ENCODE peak calls at places on chromosomes 16 and 17, in four cellular contexts. G is cardiac muscle cell, Q is midbrain, N is Caco-2. U is an unnamed sample.

GRCh38 chr16:59044616-59045015 is 310.5 kb upstream of the GOT2 start:
- DNase-seq in G (no peak), Q (no peak), N (no peak), U (no peak)

GRCh38 chr17:16987001-16987829 is 15.3 kb upstream of the TNFRSF13B start:
- DNase-seq in G (no peak), Q (no peak), N (no peak), U (no peak)

GRCh38 chr17:28029033-28029432 is 13.4 kb upstream of the NLK start:
- DNase-seq in G (no peak), N (no peak), Q (no peak), U (no peak)

GRCh38 chr17:74211141-74211928 is 2.0 kb upstream of the TTYH2 start:
- DNase-seq in Q (no peak), G (peak), N (peak), U (no peak)

GRCh38 chr17:1515640-1516402 is 591 bp downstream of the INPP5K start:
- DNase-seq in G (peak), Q (peak), N (peak), U (peak)

GRCh38 chr17:27106982-27107360 is 186.9 kb upstream of the WSB1 start:
- DNase-seq in G (no peak), N (no peak), Q (no peak), U (no peak)

GRCh38 chr16:89188064-89188441 is 12.3 kb downstream of the SLC22A31 start:
- DNase-seq in Q (no peak), G (no peak), N (no peak), U (no peak)

GRCh38 chr17:41697122-41697962 is 8.7 kb downstream of the EIF1 start:
- DNase-seq in N (peak), G (no peak), Q (peak), U (peak)

GRCh38 chr16:28981517-28981916 is 3.3 kb upstream of the LAT start:
- DNase-seq in Q (no peak), G (no peak), N (peak), U (no peak)

GRCh38 chr16:53614346-53614745 is 89.3 kb downstream of the RPGRIP1L start:
- DNase-seq in G (no peak), Q (no peak), N (no peak), U (no peak)

GRCh38 chr16:29893553-29893952 is 5.8 kb downstream of the SEZ6L2 start:
- DNase-seq in G (no peak), Q (no peak), N (no peak), U (no peak)

GRCh38 chr17:77256710-77257109 is 115.9 kb downstream of the SEC14L1 start:
- DNase-seq in Q (no peak), G (no peak), N (no peak), U (no peak)

GRCh38 chr17:8859029-8859803 is 8.3 kb downstream of the PIK3R6 start:
- DNase-seq in Q (no peak), N (no peak), G (no peak), U (peak)

GRCh38 chr16:89823087-89823823 is 5.0 kb upstream of the SPIRE2 start:
- DNase-seq in G (no peak), N (no peak), Q (no peak), U (no peak)

GRCh38 chr16:53504665-53505064 is 1.7 kb upstream of the AKTIP start:
- DNase-seq in G (no peak), Q (no peak), N (no peak), U (no peak)